ENCODE peak calls at places on chromosomes 5 and 9, in four cellular contexts. One of them, this sample, is unnamed.

GRCh38 chr5:96427823-96428222 is 5.2 kb downstream of the PCSK1 start:
- DNase-seq in AG09319: no peak
- DNase-seq in stimulated activated naive CD4-positive, alpha-beta T cell: no peak
- DNase-seq in amygdala: no peak
- DNase-seq in this sample: no peak

GRCh38 chr5:176694631-176695030 is 47.3 kb downstream of the TSPAN17 start:
- DNase-seq in AG09319: no peak
- DNase-seq in stimulated activated naive CD4-positive, alpha-beta T cell: no peak
- DNase-seq in amygdala: no peak
- DNase-seq in this sample: no peak

GRCh38 chr5:159442210-159442850 is 112.0 kb upstream of the IL12B start:
- DNase-seq in AG09319: no peak
- DNase-seq in stimulated activated naive CD4-positive, alpha-beta T cell: no peak
- DNase-seq in amygdala: no peak
- DNase-seq in this sample: no peak

GRCh38 chr5:139050432-139050831 is 147.7 kb downstream of the SIL1 start:
- DNase-seq in AG09319: no peak
- DNase-seq in stimulated activated naive CD4-positive, alpha-beta T cell: no peak
- DNase-seq in amygdala: no peak
- DNase-seq in this sample: no peak

GRCh38 chr9:93094294-93095204 is 1.5 kb upstream of the CARD19 start:
- DNase-seq in AG09319: no peak
- DNase-seq in stimulated activated naive CD4-positive, alpha-beta T cell: peak; percentile 40
- DNase-seq in amygdala: no peak
- DNase-seq in this sample: no peak

GRCh38 chr5:12911156-12911555 is 1006.9 kb upstream of the CTNND2 start:
- DNase-seq in AG09319: no peak
- DNase-seq in stimulated activated naive CD4-positive, alpha-beta T cell: no peak
- DNase-seq in amygdala: no peak
- DNase-seq in this sample: no peak

GRCh38 chr5:171975262-171975876 is 31.1 kb downstream of the FBXW11 start:
- DNase-seq in AG09319: no peak
- DNase-seq in stimulated activated naive CD4-positive, alpha-beta T cell: no peak
- DNase-seq in amygdala: no peak
- DNase-seq in this sample: no peak

GRCh38 chr5:53671447-53671846 is 111.0 kb downstream of the NDUFS4 start:
- DNase-seq in AG09319: no peak
- DNase-seq in stimulated activated naive CD4-positive, alpha-beta T cell: no peak
- DNase-seq in amygdala: no peak
- DNase-seq in this sample: no peak

GRCh38 chr9:36818965-36819870 is 214.8 kb downstream of the PAX5 start:
- DNase-seq in AG09319: no peak
- DNase-seq in stimulated activated naive CD4-positive, alpha-beta T cell: no peak
- DNase-seq in amygdala: no peak
- DNase-seq in this sample: no peak

GRCh38 chr5:54120473-54120872 is 189.9 kb downstream of the ARL15 start:
- DNase-seq in AG09319: no peak
- DNase-seq in stimulated activated naive CD4-positive, alpha-beta T cell: no peak
- DNase-seq in amygdala: no peak
- DNase-seq in this sample: no peak

GRCh38 chr9:136107953-136108647 is 10.6 kb downstream of the TMEM250 start:
- DNase-seq in AG09319: no peak
- DNase-seq in stimulated activated naive CD4-positive, alpha-beta T cell: no peak
- DNase-seq in amygdala: no peak
- DNase-seq in this sample: no peak

GRCh38 chr5:72281430-72281763 is 38.6 kb downstream of the MRPS27 start:
- DNase-seq in AG09319: no peak
- DNase-seq in stimulated activated naive CD4-positive, alpha-beta T cell: no peak
- DNase-seq in amygdala: no peak
- DNase-seq in this sample: no peak

GRCh38 chr9:76023715-76024195 is 133.3 kb downstream of the PCSK5 start:
- DNase-seq in AG09319: no peak
- DNase-seq in stimulated activated naive CD4-positive, alpha-beta T cell: peak; percentile 6
- DNase-seq in amygdala: no peak
- DNase-seq in this sample: no peak

GRCh38 chr5:56409331-56410190 is 176.4 kb upstream of the ANKRD55 start:
- DNase-seq in AG09319: peak; percentile 72
- DNase-seq in stimulated activated naive CD4-positive, alpha-beta T cell: no peak
- DNase-seq in amygdala: peak; percentile 74
- DNase-seq in this sample: peak; percentile 9

GRCh38 chr5:145872486-145872885 is 328 bp downstream of the GRXCR2 start:
- DNase-seq in AG09319: no peak
- DNase-seq in stimulated activated naive CD4-positive, alpha-beta T cell: no peak
- DNase-seq in amygdala: no peak
- DNase-seq in this sample: no peak

GRCh38 chr9:77802512-77803293 is 154.6 kb upstream of the GNA14 start:
- DNase-seq in AG09319: no peak
- DNase-seq in stimulated activated naive CD4-positive, alpha-beta T cell: no peak
- DNase-seq in amygdala: no peak
- DNase-seq in this sample: no peak

GRCh38 chr5:73433272-73433981 is 15.2 kb downstream of the FOXD1 start:
- DNase-seq in AG09319: no peak
- DNase-seq in stimulated activated naive CD4-positive, alpha-beta T cell: no peak
- DNase-seq in amygdala: no peak
- DNase-seq in this sample: no peak

GRCh38 chr9:125529589-125530515 is 177.2 kb downstream of the MAPKAP1 start:
- DNase-seq in AG09319: no peak
- DNase-seq in stimulated activated naive CD4-positive, alpha-beta T cell: no peak
- DNase-seq in amygdala: no peak
- DNase-seq in this sample: no peak

GRCh38 chr9:137188490-137189296 is at the start of the genes ANAPC2 and SSNA1:
- DNase-seq in AG09319: peak; percentile 78
- DNase-seq in stimulated activated naive CD4-positive, alpha-beta T cell: peak; percentile 92
- DNase-seq in amygdala: peak; percentile 87
- DNase-seq in this sample: no peak

GRCh38 chr5:154995679-154996078 is 17.9 kb upstream of the KIF4B start:
- DNase-seq in AG09319: no peak
- DNase-seq in stimulated activated naive CD4-positive, alpha-beta T cell: no peak
- DNase-seq in amygdala: no peak
- DNase-seq in this sample: no peak

GRCh38 chr5:81750308-81751008 is 439 bp downstream of the SSBP2 start:
- DNase-seq in AG09319: no peak
- DNase-seq in stimulated activated naive CD4-positive, alpha-beta T cell: peak; percentile 46
- DNase-seq in amygdala: no peak
- DNase-seq in this sample: no peak

GRCh38 chr9:136322756-136323330 is 4.5 kb upstream of the GPSM1 start:
- DNase-seq in AG09319: no peak
- DNase-seq in stimulated activated naive CD4-positive, alpha-beta T cell: no peak
- DNase-seq in amygdala: no peak
- DNase-seq in this sample: no peak

GRCh38 chr9:132645306-132645705 is 24.5 kb downstream of the DDX31 start:
- DNase-seq in AG09319: no peak
- DNase-seq in stimulated activated naive CD4-positive, alpha-beta T cell: no peak
- DNase-seq in amygdala: no peak
- DNase-seq in this sample: no peak

GRCh38 chr9:76271755-76272154 is 122.5 kb downstream of the RFK start:
- DNase-seq in AG09319: no peak
- DNase-seq in stimulated activated naive CD4-positive, alpha-beta T cell: no peak
- DNase-seq in amygdala: no peak
- DNase-seq in this sample: no peak

GRCh38 chr5:175214152-175214551 is 229.8 kb downstream of the DRD1 start:
- DNase-seq in AG09319: peak; percentile 60
- DNase-seq in stimulated activated naive CD4-positive, alpha-beta T cell: no peak
- DNase-seq in amygdala: peak; percentile 6
- DNase-seq in this sample: no peak

GRCh38 chr5:72167790-72168189 is 60.5 kb downstream of the MAP1B start:
- DNase-seq in AG09319: no peak
- DNase-seq in stimulated activated naive CD4-positive, alpha-beta T cell: no peak
- DNase-seq in amygdala: no peak
- DNase-seq in this sample: no peak

GRCh38 chr5:138927979-138928378 is 52.8 kb upstream of the LRRTM2 start:
- DNase-seq in AG09319: no peak
- DNase-seq in stimulated activated naive CD4-positive, alpha-beta T cell: no peak
- DNase-seq in amygdala: peak; percentile 82
- DNase-seq in this sample: peak; percentile 29

GRCh38 chr5:31833005-31833404 is 194.1 kb downstream of the PDZD2 start:
- DNase-seq in AG09319: no peak
- DNase-seq in stimulated activated naive CD4-positive, alpha-beta T cell: no peak
- DNase-seq in amygdala: no peak
- DNase-seq in this sample: no peak

GRCh38 chr9:134443169-134444039 is 117.1 kb downstream of the RXRA start:
- DNase-seq in AG09319: peak; percentile 75
- DNase-seq in stimulated activated naive CD4-positive, alpha-beta T cell: peak; percentile 64
- DNase-seq in amygdala: peak; percentile 66
- DNase-seq in this sample: no peak

GRCh38 chr9:38110476-38110875 is 41.4 kb upstream of the SHB start:
- DNase-seq in AG09319: no peak
- DNase-seq in stimulated activated naive CD4-positive, alpha-beta T cell: no peak
- DNase-seq in amygdala: no peak
- DNase-seq in this sample: no peak

GRCh38 chr5:54520438-54520846 is 2.9 kb downstream of the SNX18 start:
- DNase-seq in AG09319: no peak
- DNase-seq in stimulated activated naive CD4-positive, alpha-beta T cell: no peak
- DNase-seq in amygdala: no peak
- DNase-seq in this sample: no peak

GRCh38 chr9:16559418-16560188 is 310.9 kb downstream of the BNC2 start:
- DNase-seq in AG09319: no peak
- DNase-seq in stimulated activated naive CD4-positive, alpha-beta T cell: no peak
- DNase-seq in amygdala: no peak
- DNase-seq in this sample: no peak

GRCh38 chr9:132739705-132740310 is 69.5 kb downstream of the GTF3C4 start:
- DNase-seq in AG09319: no peak
- DNase-seq in stimulated activated naive CD4-positive, alpha-beta T cell: no peak
- DNase-seq in amygdala: no peak
- DNase-seq in this sample: no peak

GRCh38 chr9:127803507-127804352 is 1.0 kb downstream of the FPGS start:
- DNase-seq in AG09319: no peak
- DNase-seq in stimulated activated naive CD4-positive, alpha-beta T cell: no peak
- DNase-seq in amygdala: no peak
- DNase-seq in this sample: no peak

GRCh38 chr5:2187687-2188086 is 305.0 kb upstream of the IRX4 start:
- DNase-seq in AG09319: no peak
- DNase-seq in stimulated activated naive CD4-positive, alpha-beta T cell: no peak
- DNase-seq in amygdala: no peak
- DNase-seq in this sample: no peak

GRCh38 chr5:135703026-135703550 is 124.3 kb upstream of the CXCL14 start:
- DNase-seq in AG09319: no peak
- DNase-seq in stimulated activated naive CD4-positive, alpha-beta T cell: no peak
- DNase-seq in amygdala: no peak
- DNase-seq in this sample: no peak

GRCh38 chr5:178357127-178357526 is 124.5 kb upstream of the PHYKPL start:
- DNase-seq in AG09319: no peak
- DNase-seq in stimulated activated naive CD4-positive, alpha-beta T cell: no peak
- DNase-seq in amygdala: no peak
- DNase-seq in this sample: no peak

GRCh38 chr5:123487298-123487697 is 24.7 kb upstream of the CSNK1G3 start:
- DNase-seq in AG09319: no peak
- DNase-seq in stimulated activated naive CD4-positive, alpha-beta T cell: no peak
- DNase-seq in amygdala: no peak
- DNase-seq in this sample: no peak

This sample was measured in cerebellar nuclear complex.